ENCODE peak calls at places on chromosomes 12 and 14, in five cellular contexts. Q is neural progenitor cell, G is transverse colon, O is PC-3, C is cardiac muscle cell. R is an unnamed sample. For H3K27me3, the result is how much of the 10 kb centered on the place peaks cover.

GRCh38 chr12:47410862-47411261 is 295.0 kb downstream of the RPAP3 start:
- DNase-seq in O (no peak), C (no peak), G (no peak), Q (no peak), R (no peak)

GRCh38 chr12:56146492-56147460 is 5.6 kb upstream of the MYL6B start:
- DNase-seq in O (peak), C (no peak), Q (no peak), G (peak), R (no peak)

GRCh38 chr14:96184737-96185136 is 19.9 kb upstream of the BDKRB2 start:
- DNase-seq in O (no peak), G (no peak), Q (no peak), C (no peak), R (no peak)

GRCh38 chr14:78253986-78254385 is 83.8 kb downstream of the NRXN3 start:
- DNase-seq in Q (no peak), C (no peak), G (no peak), O (peak), R (no peak)

GRCh38 chr12:50088577-50089335 is 3.6 kb downstream of the SMARCD1 start:
- DNase-seq in C (peak), Q (peak), G (peak), O (peak), R (peak)

GRCh38 chr14:87052646-87053225 is 940.2 kb downstream of the GALC start:
- DNase-seq in O (no peak), C (no peak), Q (no peak), G (no peak), R (no peak)

GRCh38 chr12:13198921-13199320 is 2.4 kb downstream of the EMP1 start:
- DNase-seq in O (no peak), G (no peak), C (no peak), Q (no peak), R (no peak)

GRCh38 chr12:53328043-53328435 is 6.6 kb upstream of the AAAS start:
- DNase-seq in C (no peak), Q (peak), O (no peak), G (no peak), R (no peak)

GRCh38 chr12:101616027-101616494 is 21.3 kb downstream of the MYBPC1 start:
- DNase-seq in G (no peak), C (no peak), O (peak), Q (no peak), R (no peak)

GRCh38 chr14:88163731-88164255 is 158.9 kb downstream of the GPR65 start:
- DNase-seq in C (no peak), Q (no peak), G (no peak), O (no peak), R (no peak)

GRCh38 chr12:123034022-123034541 is 53.6 kb downstream of the ARL6IP4 start:
- DNase-seq in C (no peak), O (no peak), Q (no peak), G (no peak), R (no peak)

GRCh38 chr14:54606178-54606577 is 39.2 kb downstream of the SAMD4A start:
- DNase-seq in Q (peak), O (no peak), C (peak), G (no peak), R (no peak)

GRCh38 chr14:65356327-65356836 is 56.1 kb upstream of the FUT8 start:
- DNase-seq in Q (no peak), O (peak), C (no peak), G (no peak), R (no peak)

GRCh38 chr14:24051789-24052655 is at the start of gene CARMIL3:
- DNase-seq in G (peak), O (peak), C (peak), Q (peak), R (peak)

GRCh38 chr12:87152841-87153528 is 876.2 kb downstream of the C12orf50 start:
- DNase-seq in O (no peak), C (no peak), G (no peak), Q (no peak), R (no peak)

GRCh38 chr12:71693126-71693525 is 7.2 kb downstream of the TMEM19 start:
- DNase-seq in O (no peak), Q (no peak), C (no peak), G (peak), R (no peak)

GRCh38 chr12:59149995-59150642 is 229.8 kb upstream of the LRIG3 start:
- DNase-seq in O (peak), G (no peak), C (peak), Q (peak), R (no peak)

GRCh38 chr12:93766802-93767523 is 89.8 kb downstream of the CRADD start:
- DNase-seq in Q (peak), C (peak), G (peak), O (peak), R (no peak)

DNA sequence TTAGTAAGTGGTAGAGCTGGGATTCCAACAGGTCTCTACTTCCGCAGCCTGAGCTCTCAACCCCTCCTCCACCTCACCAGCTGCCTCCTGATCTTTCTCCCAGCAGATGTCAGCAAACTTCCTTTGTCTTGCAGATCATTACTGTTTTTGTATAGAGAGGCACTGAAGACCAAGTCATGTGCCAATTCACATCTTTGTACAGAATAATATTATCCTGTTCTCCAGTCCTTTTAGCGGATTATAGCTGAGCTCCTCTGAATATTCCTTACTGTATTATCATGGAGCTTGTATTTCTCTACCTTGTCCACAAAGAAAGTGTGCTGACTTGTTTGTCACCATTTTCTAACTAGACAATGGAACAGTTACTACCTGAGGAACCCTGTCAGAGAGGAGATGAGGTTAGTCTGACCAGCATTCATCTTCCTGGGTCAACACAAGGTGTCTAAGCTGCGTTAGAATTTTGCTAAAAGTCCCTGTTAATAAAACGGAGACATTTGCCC is 142.3 kb upstream of the ARHGAP5 start:
- DNase-seq in O (peak), Q (peak), G (peak), C (peak), R (peak)
- TF ChIP-seq CTCF in O (peak), Q (peak), G (peak), C (peak), R (peak)

GRCh38 chr12:51589557-51590176 is 1.4 kb upstream of the SCN8A start:
- DNase-seq in Q (no peak), C (no peak), G (no peak), O (peak), R (no peak)

GRCh38 chr12:51590347-51591019 is 550 bp upstream of the SCN8A start:
- DNase-seq in G (peak), O (peak), C (peak), Q (peak), R (peak)

GRCh38 chr12:51591020-51591901 is at the start of gene SCN8A:
- DNase-seq in Q (peak), C (peak), O (peak), G (peak), R (peak)

GRCh38 chr12:51593539-51593938 is 2.5 kb downstream of the SCN8A start:
- DNase-seq in C (peak), O (peak), G (peak), Q (peak), R (peak)

DNA sequence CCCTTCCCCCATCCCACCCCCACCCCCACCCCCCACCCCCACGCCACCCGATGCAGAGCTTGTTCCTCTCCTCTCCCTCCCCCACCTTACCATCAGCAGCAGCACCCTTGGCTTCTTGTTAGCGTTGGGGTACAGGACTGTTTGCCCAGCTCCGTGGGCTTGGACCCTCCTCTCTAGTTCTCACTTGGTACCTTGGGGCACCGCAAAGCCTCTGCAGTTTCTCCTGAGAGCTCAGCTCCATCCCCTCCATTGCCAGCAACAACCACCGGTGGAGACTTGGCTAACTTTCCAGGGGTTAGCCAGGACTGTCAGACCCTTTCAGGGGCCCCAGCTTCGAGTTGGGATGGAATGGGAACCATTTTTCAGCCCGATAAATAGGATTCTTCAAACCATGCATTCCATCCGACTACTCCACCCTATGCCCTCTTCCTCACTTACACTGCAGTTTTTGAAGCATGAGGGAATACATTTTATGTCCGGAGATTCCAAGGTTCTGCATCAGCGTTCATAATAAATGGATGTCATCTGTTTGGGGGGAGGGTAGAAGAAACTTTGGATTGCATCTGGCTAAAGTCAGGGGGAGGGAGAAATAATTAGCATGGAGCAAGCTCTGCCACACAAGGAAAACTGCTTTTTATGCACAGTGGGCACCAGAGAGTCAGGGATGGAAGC is 1.1 kb downstream of the SCN8A start:
- DNase-seq in Q (peak), G (no peak), C (no peak), O (peak), R (no peak)
- H3K27me3 ChIP-seq in Q (under half), G (half or more), C (under half), O (under half), R (under half)

GRCh38 chr14:61927015-61927414 is 164.8 kb downstream of the SNAPC1 start:
- DNase-seq in Q (no peak), C (no peak), O (peak), G (no peak), R (no peak)

GRCh38 chr14:61925043-61925442 is 162.8 kb downstream of the SNAPC1 start:
- DNase-seq in O (peak), Q (peak), C (peak), G (no peak), R (no peak)

GRCh38 chr14:61927521-61927920 is 165.3 kb downstream of the SNAPC1 start:
- DNase-seq in O (peak), G (no peak), C (no peak), Q (peak), R (no peak)

GRCh38 chr14:61925732-61926445 is 163.7 kb downstream of the SNAPC1 start:
- DNase-seq in G (no peak), Q (no peak), C (no peak), O (no peak), R (peak)

DNA sequence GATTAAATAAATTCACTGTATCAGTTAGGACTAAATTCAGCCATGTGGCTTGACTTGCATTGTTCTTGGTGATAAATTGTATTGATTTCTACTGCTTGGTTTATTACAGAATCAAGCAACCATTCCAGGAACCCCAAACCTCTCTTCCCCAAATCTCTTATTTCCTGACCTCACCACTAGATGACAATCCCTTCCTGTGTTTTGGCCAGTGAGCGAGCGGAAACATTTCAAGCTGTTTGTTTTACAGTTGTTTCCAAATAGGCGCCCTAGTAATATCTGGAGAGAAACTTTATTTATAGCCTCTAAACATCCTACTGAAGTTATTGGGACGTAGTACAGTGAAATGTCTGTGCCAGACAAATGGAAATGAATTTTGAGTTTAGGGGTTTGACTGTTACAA is 161.1 kb downstream of the SNAPC1 start:
- DNase-seq in C (no peak), G (no peak), O (peak), Q (no peak), R (peak)
- TF ChIP-seq CTCF in C (peak), G (no peak), O (peak), Q (peak), R (peak)

GRCh38 chr12:3379079-3379478 is 111.9 kb upstream of the PRMT8 start:
- DNase-seq in O (no peak), G (no peak), C (no peak), Q (no peak), R (no peak)

GRCh38 chr12:3378655-3379054 is 112.3 kb upstream of the PRMT8 start:
- DNase-seq in G (no peak), Q (no peak), C (no peak), O (no peak), R (no peak)

GRCh38 chr12:3381059-3382047 is 109.7 kb upstream of the PRMT8 start:
- DNase-seq in C (no peak), O (no peak), Q (no peak), G (no peak), R (no peak)

GRCh38 chr12:3377056-3377455 is 113.9 kb upstream of the PRMT8 start:
- DNase-seq in C (no peak), O (no peak), Q (no peak), G (no peak), R (no peak)

GRCh38 chr12:3380200-3381020 is 110.6 kb upstream of the PRMT8 start:
- DNase-seq in O (no peak), C (no peak), Q (no peak), G (no peak), R (no peak)
- H3K27me3 ChIP-seq in O (under half), C (under half), Q (under half), G (under half), R (under half)